ENCODE peak calls at places on chromosome 14, in five cellular contexts. Y is NB4; D is nephron progenitor cell; U is stimulated activated CD4-positive, alpha-beta T cell treated with anti-CD3 and anti-CD28 coated beads, Interleukin-4, amount 100 ng/mL, for 48 hours; I is transverse colon. W is an unnamed sample.

GRCh38 chr14:61188936-61189808 is 92.0 kb downstream of the TMEM30B start:
- DNase-seq in Y (peak), D (peak), U (peak), I (peak), W (peak)

GRCh38 chr14:57389646-57390036 is 745 bp upstream of the NAA30 start:
- DNase-seq in Y (no peak), D (no peak), U (no peak), I (peak), W (peak)

GRCh38 chr14:95126906-95127530 is 30.3 kb downstream of the DICER1 start:
- DNase-seq in Y (no peak), D (no peak), U (no peak), I (no peak), W (no peak)

GRCh38 chr14:64026600-64026999 is 173.8 kb downstream of the SYNE2 start:
- DNase-seq in Y (no peak), D (no peak), U (no peak), I (no peak), W (no peak)

GRCh38 chr14:99663716-99664635 is 19.0 kb downstream of the HHIPL1 start:
- DNase-seq in Y (no peak), D (peak), U (no peak), I (no peak), W (no peak)

GRCh38 chr14:54646576-54647130 is 79.7 kb downstream of the SAMD4A start:
- DNase-seq in Y (no peak), D (no peak), U (no peak), I (no peak), W (no peak)

GRCh38 chr14:93239869-93240677 is 33.0 kb downstream of the UBR7 start:
- DNase-seq in Y (no peak), D (no peak), U (no peak), I (no peak), W (no peak)

GRCh38 chr14:105465209-105466031 is 9.2 kb upstream of the CRIP2 start:
- DNase-seq in Y (no peak), D (no peak), U (no peak), I (no peak), W (no peak)

GRCh38 chr14:97723834-97724770 is 926.9 kb downstream of the VRK1 start:
- DNase-seq in Y (no peak), D (no peak), U (no peak), I (no peak), W (no peak)

GRCh38 chr14:93019367-93019843 is 96.3 kb downstream of the ITPK1 start:
- DNase-seq in Y (no peak), D (no peak), U (no peak), I (peak), W (no peak)

GRCh38 chr14:54782803-54783659 is 119.6 kb downstream of the GCH1 start:
- DNase-seq in Y (peak), D (peak), U (no peak), I (peak), W (no peak)

GRCh38 chr14:91911474-91912032 is 35.9 kb downstream of the FBLN5 start:
- DNase-seq in Y (peak), D (peak), U (peak), I (peak), W (peak)

GRCh38 chr14:41285193-41285748 is 321.4 kb upstream of the LRFN5 start:
- DNase-seq in Y (peak), D (peak), U (no peak), I (no peak), W (no peak)

GRCh38 chr14:72701610-72702009 is 192.3 kb downstream of the DPF3 start:
- DNase-seq in Y (peak), D (no peak), U (no peak), I (no peak), W (peak)

GRCh38 chr14:90287791-90288190 is 31.4 kb downstream of the PSMC1 start:
- DNase-seq in Y (no peak), D (no peak), U (no peak), I (no peak), W (no peak)

GRCh38 chr14:29444216-29444615 is 483.4 kb downstream of the PRKD1 start:
- DNase-seq in Y (no peak), D (no peak), U (no peak), I (no peak), W (no peak)

GRCh38 chr14:31426663-31427062 is 6.3 kb upstream of the HEATR5A start:
- DNase-seq in Y (no peak), D (no peak), U (no peak), I (no peak), W (no peak)

GRCh38 chr14:56810341-56810740 is at the start of gene OTX2:
- DNase-seq in Y (no peak), D (no peak), U (no peak), I (no peak), W (no peak)

GRCh38 chr14:80523518-80524117 is 312.3 kb upstream of the DIO2 start:
- DNase-seq in Y (no peak), D (no peak), U (no peak), I (no peak), W (no peak)

GRCh38 chr14:61103541-61104339 is 122.7 kb downstream of the SLC38A6 start:
- DNase-seq in Y (peak), D (peak), U (no peak), I (peak), W (peak)

GRCh38 chr14:23174266-23174665 is 9.2 kb downstream of the SLC7A8 start:
- DNase-seq in Y (peak), D (no peak), U (no peak), I (no peak), W (no peak)

GRCh38 chr14:55928316-55928715 is 189.9 kb upstream of the PELI2 start:
- DNase-seq in Y (no peak), D (no peak), U (no peak), I (no peak), W (no peak)